ENCODE peak calls at places on chromosomes 6 and 20, in seven cellular contexts. One of them, this sample, is unnamed.

GRCh38 chr6:10838794-10839333 is 525 bp upstream of the MAK start:
- DNase-seq in endothelial cell: no peak
- DNase-seq in fibroblast of the aortic adventitia: no peak
- DNase-seq in nephron progenitor cell: no peak
- DNase-seq in IMR-90: no peak
- DNase-seq in RWPE1: no peak
- DNase-seq in breast epithelium: no peak
- DNase-seq in this sample: no peak

GRCh38 chr6:147257760-147258159 is 53.5 kb downstream of the STXBP5 start:
- DNase-seq in endothelial cell: no peak
- DNase-seq in fibroblast of the aortic adventitia: no peak
- DNase-seq in nephron progenitor cell: no peak
- DNase-seq in IMR-90: no peak
- DNase-seq in RWPE1: no peak
- DNase-seq in breast epithelium: no peak
- DNase-seq in this sample: no peak

GRCh38 chr6:161828355-161828754 is 554.5 kb upstream of the AGPAT4 start:
- DNase-seq in endothelial cell: no peak
- DNase-seq in fibroblast of the aortic adventitia: no peak
- DNase-seq in nephron progenitor cell: peak
- DNase-seq in IMR-90: no peak
- DNase-seq in RWPE1: no peak
- DNase-seq in breast epithelium: no peak
- DNase-seq in this sample: no peak

GRCh38 chr6:131946992-131947955 is 3.9 kb downstream of the CCN2 start:
- DNase-seq in endothelial cell: no peak
- DNase-seq in fibroblast of the aortic adventitia: peak
- DNase-seq in nephron progenitor cell: no peak
- DNase-seq in IMR-90: peak
- DNase-seq in RWPE1: no peak
- DNase-seq in breast epithelium: no peak
- DNase-seq in this sample: no peak

GRCh38 chr6:7235712-7236311 is 77.2 kb downstream of the SSR1 start:
- DNase-seq in endothelial cell: no peak
- DNase-seq in fibroblast of the aortic adventitia: no peak
- DNase-seq in nephron progenitor cell: no peak
- DNase-seq in IMR-90: no peak
- DNase-seq in RWPE1: peak
- DNase-seq in breast epithelium: peak
- DNase-seq in this sample: no peak

GRCh38 chr20:6241591-6241990 is 118.8 kb upstream of the FERMT1 start:
- DNase-seq in endothelial cell: no peak
- DNase-seq in fibroblast of the aortic adventitia: no peak
- DNase-seq in nephron progenitor cell: no peak
- DNase-seq in IMR-90: no peak
- DNase-seq in RWPE1: no peak
- DNase-seq in breast epithelium: no peak
- DNase-seq in this sample: no peak

GRCh38 chr6:81766482-81767069 is 14.1 kb upstream of the TENT5A start:
- DNase-seq in endothelial cell: no peak
- DNase-seq in fibroblast of the aortic adventitia: peak
- DNase-seq in nephron progenitor cell: no peak
- DNase-seq in IMR-90: peak
- DNase-seq in RWPE1: peak
- DNase-seq in breast epithelium: no peak
- DNase-seq in this sample: no peak

GRCh38 chr6:14272111-14273085 is 154.8 kb downstream of the CD83 start:
- DNase-seq in endothelial cell: no peak
- DNase-seq in fibroblast of the aortic adventitia: peak
- DNase-seq in nephron progenitor cell: no peak
- DNase-seq in IMR-90: peak
- DNase-seq in RWPE1: no peak
- DNase-seq in breast epithelium: no peak
- DNase-seq in this sample: no peak

GRCh38 chr6:154773610-154774089 is 40.4 kb downstream of the SCAF8 start:
- DNase-seq in endothelial cell: no peak
- DNase-seq in fibroblast of the aortic adventitia: no peak
- DNase-seq in nephron progenitor cell: no peak
- DNase-seq in IMR-90: no peak
- DNase-seq in RWPE1: no peak
- DNase-seq in breast epithelium: no peak
- DNase-seq in this sample: no peak

GRCh38 chr6:137975058-137975940 is 108.2 kb downstream of the TNFAIP3 start:
- DNase-seq in endothelial cell: no peak
- DNase-seq in fibroblast of the aortic adventitia: peak
- DNase-seq in nephron progenitor cell: no peak
- DNase-seq in IMR-90: peak
- DNase-seq in RWPE1: peak
- DNase-seq in breast epithelium: no peak
- DNase-seq in this sample: no peak

GRCh38 chr6:22024004-22024403 is 272.8 kb downstream of the PRL start:
- DNase-seq in endothelial cell: no peak
- DNase-seq in fibroblast of the aortic adventitia: no peak
- DNase-seq in nephron progenitor cell: no peak
- DNase-seq in IMR-90: no peak
- DNase-seq in RWPE1: no peak
- DNase-seq in breast epithelium: no peak
- DNase-seq in this sample: no peak

GRCh38 chr6:170514908-170515307 is 38.2 kb downstream of the PSMB1 start:
- DNase-seq in endothelial cell: no peak
- DNase-seq in fibroblast of the aortic adventitia: no peak
- DNase-seq in nephron progenitor cell: no peak
- DNase-seq in IMR-90: no peak
- DNase-seq in RWPE1: no peak
- DNase-seq in breast epithelium: no peak
- DNase-seq in this sample: no peak

GRCh38 chr6:21680611-21681010 is 87.1 kb downstream of the SOX4 start:
- DNase-seq in endothelial cell: no peak
- DNase-seq in fibroblast of the aortic adventitia: no peak
- DNase-seq in nephron progenitor cell: no peak
- DNase-seq in IMR-90: no peak
- DNase-seq in RWPE1: no peak
- DNase-seq in breast epithelium: no peak
- DNase-seq in this sample: no peak

GRCh38 chr6:128327890-128328289 is 192.5 kb downstream of the PTPRK start:
- DNase-seq in endothelial cell: peak
- DNase-seq in fibroblast of the aortic adventitia: peak
- DNase-seq in nephron progenitor cell: no peak
- DNase-seq in IMR-90: peak
- DNase-seq in RWPE1: no peak
- DNase-seq in breast epithelium: no peak
- DNase-seq in this sample: no peak
- TF ChIP-seq CTCF in endothelial cell: peak
- TF ChIP-seq CTCF in fibroblast of the aortic adventitia: peak
- TF ChIP-seq CTCF in nephron progenitor cell: no peak
- TF ChIP-seq CTCF in IMR-90: peak
- TF ChIP-seq CTCF in RWPE1: no peak
- TF ChIP-seq CTCF in breast epithelium: no peak
- TF ChIP-seq CTCF in this sample: no peak

GRCh38 chr6:41713650-41714291 is 21.6 kb downstream of the TFEB start:
- DNase-seq in endothelial cell: no peak
- DNase-seq in fibroblast of the aortic adventitia: no peak
- DNase-seq in nephron progenitor cell: no peak
- DNase-seq in IMR-90: no peak
- DNase-seq in RWPE1: no peak
- DNase-seq in breast epithelium: no peak
- DNase-seq in this sample: peak

GRCh38 chr6:41711323-41712038 is 23.9 kb downstream of the TFEB start:
- DNase-seq in endothelial cell: no peak
- DNase-seq in fibroblast of the aortic adventitia: no peak
- DNase-seq in nephron progenitor cell: no peak
- DNase-seq in IMR-90: no peak
- DNase-seq in RWPE1: no peak
- DNase-seq in breast epithelium: no peak
- DNase-seq in this sample: no peak

GRCh38 chr6:41713161-41713649 is 22.2 kb downstream of the TFEB start:
- DNase-seq in endothelial cell: no peak
- DNase-seq in fibroblast of the aortic adventitia: peak
- DNase-seq in nephron progenitor cell: no peak
- DNase-seq in IMR-90: peak
- DNase-seq in RWPE1: peak
- DNase-seq in breast epithelium: peak
- DNase-seq in this sample: no peak

GRCh38 chr6:41714556-41715273 is 20.7 kb downstream of the TFEB start:
- DNase-seq in endothelial cell: no peak
- DNase-seq in fibroblast of the aortic adventitia: no peak
- DNase-seq in nephron progenitor cell: no peak
- DNase-seq in IMR-90: no peak
- DNase-seq in RWPE1: no peak
- DNase-seq in breast epithelium: no peak
- DNase-seq in this sample: no peak

GRCh38 chr6:41712651-41713103 is 22.7 kb downstream of the TFEB start:
- DNase-seq in endothelial cell: no peak
- DNase-seq in fibroblast of the aortic adventitia: peak
- DNase-seq in nephron progenitor cell: no peak
- DNase-seq in IMR-90: no peak
- DNase-seq in RWPE1: no peak
- DNase-seq in breast epithelium: peak
- DNase-seq in this sample: no peak
- TF ChIP-seq CTCF in endothelial cell: no peak
- TF ChIP-seq CTCF in fibroblast of the aortic adventitia: no peak
- TF ChIP-seq CTCF in nephron progenitor cell: no peak
- TF ChIP-seq CTCF in IMR-90: no peak
- TF ChIP-seq CTCF in RWPE1: no peak
- TF ChIP-seq CTCF in breast epithelium: no peak
- TF ChIP-seq CTCF in this sample: no peak

GRCh38 chr6:37791156-37791919 is 28.2 kb upstream of the ZFAND3 start:
- DNase-seq in endothelial cell: peak
- DNase-seq in fibroblast of the aortic adventitia: peak
- DNase-seq in nephron progenitor cell: peak
- DNase-seq in IMR-90: peak
- DNase-seq in RWPE1: peak
- DNase-seq in breast epithelium: peak
- DNase-seq in this sample: peak
- TF ChIP-seq CTCF in endothelial cell: peak
- TF ChIP-seq CTCF in fibroblast of the aortic adventitia: peak
- TF ChIP-seq CTCF in nephron progenitor cell: peak
- TF ChIP-seq CTCF in IMR-90: peak
- TF ChIP-seq CTCF in RWPE1: peak
- TF ChIP-seq CTCF in breast epithelium: peak
- TF ChIP-seq CTCF in this sample: peak

GRCh38 chr6:99471638-99472037 is 43.6 kb downstream of the USP45 start:
- DNase-seq in endothelial cell: no peak
- DNase-seq in fibroblast of the aortic adventitia: no peak
- DNase-seq in nephron progenitor cell: no peak
- DNase-seq in IMR-90: no peak
- DNase-seq in RWPE1: no peak
- DNase-seq in breast epithelium: no peak
- DNase-seq in this sample: no peak

GRCh38 chr6:99467509-99468106 is 42.5 kb upstream of the PNISR start:
- DNase-seq in endothelial cell: no peak
- DNase-seq in fibroblast of the aortic adventitia: peak
- DNase-seq in nephron progenitor cell: no peak
- DNase-seq in IMR-90: peak
- DNase-seq in RWPE1: peak
- DNase-seq in breast epithelium: no peak
- DNase-seq in this sample: no peak
- TF ChIP-seq CTCF in endothelial cell: peak
- TF ChIP-seq CTCF in fibroblast of the aortic adventitia: peak
- TF ChIP-seq CTCF in nephron progenitor cell: peak
- TF ChIP-seq CTCF in IMR-90: peak
- TF ChIP-seq CTCF in RWPE1: peak
- TF ChIP-seq CTCF in breast epithelium: no peak
- TF ChIP-seq CTCF in this sample: peak

DNA sequence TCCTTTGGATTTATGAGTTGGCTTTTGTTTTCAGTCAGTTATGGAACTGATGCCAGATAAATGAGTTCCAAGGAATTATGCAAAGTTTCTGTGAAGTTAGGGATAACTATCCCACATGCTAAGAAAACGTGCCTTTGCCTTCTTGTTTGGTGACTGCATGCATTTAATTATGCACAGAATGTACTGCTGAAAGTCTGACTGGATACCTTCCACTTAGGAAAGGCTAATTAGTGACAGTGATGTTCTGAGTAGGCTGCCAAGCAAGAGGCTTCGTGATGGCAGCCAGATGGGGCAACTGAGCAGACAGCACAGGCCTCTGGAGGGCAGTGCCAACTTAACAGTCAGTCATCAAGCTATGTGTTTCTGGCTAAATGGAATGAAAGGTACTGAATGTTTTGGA is 289.9 kb downstream of the CD109 start:
- DNase-seq in endothelial cell: no peak
- DNase-seq in fibroblast of the aortic adventitia: peak
- DNase-seq in nephron progenitor cell: no peak
- DNase-seq in IMR-90: no peak
- DNase-seq in RWPE1: peak
- DNase-seq in breast epithelium: no peak
- DNase-seq in this sample: no peak
- TF ChIP-seq CTCF in endothelial cell: no peak
- TF ChIP-seq CTCF in fibroblast of the aortic adventitia: peak
- TF ChIP-seq CTCF in nephron progenitor cell: no peak
- TF ChIP-seq CTCF in IMR-90: no peak
- TF ChIP-seq CTCF in RWPE1: no peak
- TF ChIP-seq CTCF in breast epithelium: no peak
- TF ChIP-seq CTCF in this sample: no peak

GRCh38 chr6:45076217-45076616 is 251.9 kb upstream of the RUNX2 start:
- DNase-seq in endothelial cell: no peak
- DNase-seq in fibroblast of the aortic adventitia: peak
- DNase-seq in nephron progenitor cell: no peak
- DNase-seq in IMR-90: peak
- DNase-seq in RWPE1: no peak
- DNase-seq in breast epithelium: no peak
- DNase-seq in this sample: no peak
- TF ChIP-seq CTCF in endothelial cell: no peak
- TF ChIP-seq CTCF in fibroblast of the aortic adventitia: no peak
- TF ChIP-seq CTCF in nephron progenitor cell: no peak
- TF ChIP-seq CTCF in IMR-90: no peak
- TF ChIP-seq CTCF in RWPE1: no peak
- TF ChIP-seq CTCF in breast epithelium: no peak
- TF ChIP-seq CTCF in this sample: no peak

This sample was measured in activated B cell treated with CpG ODN at 0.5 μM for 24 hours.